ENCODE peak calls at places on chromosome 7, in seven cellular contexts. S is fibroblast of lung, O is SK-N-SH, I is OCI-LY7, P is GM12878, J is PC-9, H is HCT116. U is an unnamed sample.

GRCh38 chr7:7919449-7919945 is 49.1 kb upstream of the GLCCI1 start:
- DNase-seq in S (no peak), O (no peak), I (no peak), P (no peak), J (no peak), H (no peak), U (no peak)

GRCh38 chr7:66504131-66504530 is 124.5 kb upstream of the KCTD7 start:
- DNase-seq in S (no peak), O (no peak), I (no peak), P (no peak), J (no peak), H (no peak), U (no peak)

GRCh38 chr7:49986191-49986590 is 106.9 kb downstream of the ZPBP start:
- DNase-seq in S (no peak), O (no peak), I (no peak), P (no peak), J (no peak), H (no peak), U (no peak)

GRCh38 chr7:95863-96260 is 96.5 kb upstream of the FAM20C start:
- DNase-seq in S (peak; percentile 64), O (no peak), I (no peak), P (no peak), J (no peak), H (no peak), U (no peak)

GRCh38 chr7:134741901-134742635 is 37.4 kb upstream of the CALD1 start:
- DNase-seq in S (peak; percentile 99), O (no peak), I (no peak), P (no peak), J (no peak), H (no peak), U (peak; percentile 55)

GRCh38 chr7:136067277-136067676 is 90.1 kb upstream of the MTPN start:
- DNase-seq in S (no peak), O (no peak), I (no peak), P (no peak), J (no peak), H (no peak), U (no peak)

GRCh38 chr7:45892407-45893035 is 4.2 kb downstream of the IGFBP1 start:
- DNase-seq in S (no peak), O (no peak), I (no peak), P (no peak), J (no peak), H (no peak), U (no peak)

GRCh38 chr7:149610441-149611011 is 112.9 kb upstream of the ZNF746 start:
- DNase-seq in S (peak; percentile 37), O (no peak), I (no peak), P (no peak), J (no peak), H (no peak), U (no peak)

GRCh38 chr7:134288265-134288664 is 28.5 kb downstream of the SLC35B4 start:
- DNase-seq in S (no peak), O (no peak), I (no peak), P (no peak), J (no peak), H (no peak), U (peak; percentile 2)

GRCh38 chr7:131157530-131158243 is 170.0 kb upstream of the MKLN1 start:
- DNase-seq in S (peak; percentile 44), O (no peak), I (no peak), P (no peak), J (no peak), H (no peak), U (no peak)

GRCh38 chr7:79406371-79406770 is 47.1 kb downstream of the MAGI2 start:
- DNase-seq in S (no peak), O (no peak), I (no peak), P (no peak), J (no peak), H (no peak), U (no peak)

GRCh38 chr7:86876132-86876531 is 183.3 kb downstream of the ELAPOR2 start:
- DNase-seq in S (no peak), O (no peak), I (no peak), P (no peak), J (no peak), H (no peak), U (no peak)

GRCh38 chr7:35705932-35706461 is 11.1 kb upstream of the HERPUD2 start:
- DNase-seq in S (no peak), O (no peak), I (no peak), P (no peak), J (no peak), H (no peak), U (no peak)

GRCh38 chr7:151851160-151851751 is 25.7 kb downstream of the PRKAG2 start:
- DNase-seq in S (no peak), O (no peak), I (no peak), P (peak; percentile 13), J (peak; percentile 77), H (no peak), U (peak; percentile 60)

GRCh38 chr7:13920053-13920697 is 69.3 kb downstream of the ETV1 start:
- DNase-seq in S (peak; percentile 100), O (peak; percentile 57), I (no peak), P (no peak), J (peak; percentile 69), H (peak; percentile 96), U (peak; percentile 100)

GRCh38 chr7:127629268-127629854 is 11.4 kb upstream of the PAX4 start:
- DNase-seq in S (no peak), O (peak; percentile 58), I (peak; percentile 41), P (no peak), J (peak; percentile 17), H (peak; percentile 50), U (no peak)

GRCh38 chr7:81846398-81846797 is 76.6 kb upstream of the HGF start:
- DNase-seq in S (peak; percentile 40), O (no peak), I (peak; percentile 80), P (peak; percentile 57), J (no peak), H (no peak), U (no peak)

GRCh38 chr7:124263232-124263827 is 230.5 kb upstream of the TMEM229A start:
- DNase-seq in S (no peak), O (no peak), I (peak; percentile 11), P (peak; percentile 31), J (peak; percentile 8), H (peak; percentile 28), U (peak; percentile 60)

GRCh38 chr7:738723-739454 is 11.8 kb upstream of the PRKAR1B start:
- DNase-seq in S (no peak), O (no peak), I (no peak), P (no peak), J (no peak), H (no peak), U (no peak)

GRCh38 chr7:1972734-1973133 is 260.0 kb downstream of the MAD1L1 start:
- DNase-seq in S (no peak), O (no peak), I (no peak), P (no peak), J (no peak), H (no peak), U (no peak)

GRCh38 chr7:53602817-53603418 is 567.5 kb downstream of the POM121L12 start:
- DNase-seq in S (no peak), O (no peak), I (no peak), P (no peak), J (peak; percentile 56), H (no peak), U (peak; percentile 84)

GRCh38 chr7:98681496-98681895 is 64.4 kb downstream of the NPTX2 start:
- DNase-seq in S (no peak), O (no peak), I (no peak), P (no peak), J (no peak), H (no peak), U (no peak)

GRCh38 chr7:90530263-90530662 is 60.8 kb downstream of the PTTG1IP2 start:
- DNase-seq in S (peak; percentile 67), O (no peak), I (no peak), P (no peak), J (peak; percentile 16), H (no peak), U (peak; percentile 72)

GRCh38 chr7:139659922-139660316 is 117.9 kb downstream of the HIPK2 start:
- DNase-seq in S (no peak), O (no peak), I (no peak), P (no peak), J (no peak), H (no peak), U (no peak)

GRCh38 chr7:129493555-129493954 is 8.8 kb upstream of the SMKR1 start:
- DNase-seq in S (no peak), O (no peak), I (no peak), P (no peak), J (no peak), H (no peak), U (no peak)
- TF ChIP-seq CTCF in S (peak; percentile 41), O (peak; percentile 35), I (peak; percentile 30), P (peak; percentile 19), J (no peak), H (peak; percentile 26), U (no peak)

DNA sequence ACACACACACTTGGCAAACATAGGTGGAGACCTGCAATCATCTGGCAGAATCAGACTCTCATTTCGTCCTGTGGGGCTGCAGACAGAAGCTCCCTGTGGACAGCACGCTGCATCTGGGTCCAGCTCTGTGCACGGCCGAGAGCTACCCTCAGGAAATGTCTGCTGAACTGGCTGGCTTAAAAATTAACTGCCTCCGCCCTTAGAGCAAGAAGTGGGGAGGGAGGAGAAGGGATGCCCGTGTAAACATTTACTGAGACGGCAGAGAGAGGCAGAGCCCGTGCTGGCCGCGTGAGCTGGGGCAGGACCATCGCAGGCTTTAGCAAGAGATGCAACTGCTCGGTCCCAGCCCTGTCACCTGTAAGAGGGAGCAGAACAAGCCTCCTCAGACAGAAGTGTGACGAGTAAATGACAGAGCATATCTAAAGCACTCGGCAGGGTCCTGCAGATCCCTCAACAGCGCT is 81.8 kb downstream of the TNS3 start:
- DNase-seq in S (no peak), O (no peak), I (no peak), P (no peak), J (no peak), H (no peak), U (no peak)
- H3K79me2 ChIP-seq in S (peaks cover 9% of the 10 kb centered on the region), O (peaks cover 18% of the 10 kb centered on the region), I (no peaks in the 10 kb centered on the region), P (no peaks in the 10 kb centered on the region), J (peaks cover 96% of the 10 kb centered on the region), H (no peaks in the 10 kb centered on the region), U (peaks cover 2% of the 10 kb centered on the region)

DNA sequence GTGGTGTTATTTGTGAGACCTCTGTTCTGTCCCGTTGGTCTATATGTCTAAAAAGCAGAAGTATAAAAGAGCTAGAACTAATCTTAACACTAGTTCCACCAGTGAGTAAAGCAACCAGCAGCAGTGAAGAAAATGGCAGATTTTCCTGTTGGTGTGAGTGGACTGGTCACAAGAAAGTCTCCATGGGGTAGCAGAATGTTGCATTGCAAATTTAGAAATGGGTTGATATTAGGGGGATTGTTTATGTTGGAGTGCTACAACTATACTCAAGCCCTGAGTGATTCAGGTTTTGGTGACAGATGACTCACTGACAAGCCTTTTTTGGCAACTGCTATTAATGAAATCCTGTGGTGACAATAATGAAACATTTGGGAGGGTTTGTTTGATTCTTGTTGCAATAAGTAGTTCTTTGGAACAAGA is 5.6 kb downstream of the AVL9 start:
- DNase-seq in S (peak; percentile 76), O (no peak), I (no peak), P (no peak), J (no peak), H (no peak), U (peak; percentile 27)
- H3K27ac ChIP-seq in S (peak overlapping the region; percentile 64), O (no peak overlapping the region), I (no peak overlapping the region), P (peak overlapping the region; percentile 38), J (peak overlapping the region; percentile 53), H (peak overlapping the region; percentile 34), U (peak overlapping the region; percentile 43)

DNA sequence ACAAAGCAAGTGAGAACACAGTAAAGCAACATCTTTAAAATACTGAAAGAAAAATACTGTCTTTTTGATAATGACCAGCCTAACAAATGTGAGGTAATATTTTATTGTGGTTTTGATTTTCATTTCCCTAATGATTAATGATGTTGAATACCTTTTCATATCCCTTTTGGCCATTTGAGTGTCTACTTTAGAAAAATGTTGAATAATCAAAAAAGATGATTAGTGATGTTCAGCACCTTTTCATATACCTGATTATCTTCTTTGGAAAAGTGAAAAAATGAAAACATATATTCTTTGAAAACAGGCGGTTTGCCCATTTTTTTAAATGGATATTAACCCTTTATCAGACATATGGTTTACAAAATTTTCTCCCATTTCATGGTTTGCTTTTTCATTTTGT is 32.2 kb upstream of the EPHB6 start:
- DNase-seq in S (no peak), O (no peak), I (no peak), P (no peak), J (no peak), H (no peak), U (no peak)
- TF ChIP-seq CTCF in S (no peak), O (no peak), I (no peak), P (no peak), J (no peak), H (no peak), U (no peak)

U was measured in mammary epithelial cell.